ENCODE peak calls at places on chromosome 5, in seven cellular contexts. C is keratinocyte, R is epithelial cell of esophagus, Z is left ventricle myocardium inferior, U is SK-N-SH, O is cardiac fibroblast, S is NCI-H1092. H is an unnamed sample.

GRCh38 chr5:29462261-29462660 is 1731.2 kb upstream of the CDH6 start:
- DNase-seq in R (no peak), O (no peak), S (no peak), C (no peak), Z (no peak), U (no peak), H (no peak)

GRCh38 chr5:310941-311434 is 10.5 kb upstream of the AHRR start:
- DNase-seq in C (no peak), R (no peak), O (peak; percentile 47), S (no peak), U (no peak), Z (no peak), H (no peak)

GRCh38 chr5:111707624-111708165 is 49.3 kb downstream of the NREP start:
- DNase-seq in Z (no peak), S (no peak), C (no peak), R (peak; percentile 63), U (no peak), O (no peak), H (no peak)

GRCh38 chr5:78162253-78162862 is 132.1 kb downstream of the AP3B1 start:
- DNase-seq in C (no peak), S (peak; percentile 2), U (peak; percentile 37), Z (no peak), R (peak; percentile 37), O (peak; percentile 65), H (peak; percentile 49)

GRCh38 chr5:146240951-146241350 is 37.5 kb downstream of the RBM27 start:
- DNase-seq in O (peak; percentile 2), C (no peak), R (no peak), U (no peak), Z (no peak), S (no peak), H (no peak)

GRCh38 chr5:53820802-53821171 is 260.3 kb downstream of the NDUFS4 start:
- DNase-seq in O (no peak), Z (no peak), S (no peak), R (peak; percentile 18), C (peak; percentile 2), U (no peak), H (no peak)

GRCh38 chr5:96962540-96962991 is 26.7 kb downstream of the LNPEP start:
- DNase-seq in Z (no peak), U (no peak), O (no peak), C (no peak), R (no peak), S (no peak), H (no peak)

GRCh38 chr5:142009886-142010285 is 2.9 kb downstream of the GNPDA1 start:
- DNase-seq in U (no peak), R (no peak), S (no peak), O (no peak), C (no peak), Z (no peak), H (no peak)

GRCh38 chr5:141430332-141431113 is at the start of gene PCDHGA12:
- DNase-seq in Z (peak; percentile 50), O (peak; percentile 96), C (peak; percentile 28), R (peak; percentile 77), U (no peak), S (no peak), H (no peak)

GRCh38 chr5:10453564-10453963 is 11.9 kb downstream of the ROPN1L start:
- DNase-seq in U (no peak), C (peak; percentile 28), R (peak; percentile 53), S (no peak), O (peak; percentile 39), Z (no peak), H (no peak)

GRCh38 chr5:29051509-29051908 is 2013.1 kb upstream of the CDH9 start:
- DNase-seq in R (no peak), Z (no peak), C (no peak), O (no peak), S (no peak), U (no peak), H (no peak)

GRCh38 chr5:133457439-133457838 is 154.9 kb downstream of the FSTL4 start:
- DNase-seq in U (no peak), Z (no peak), O (no peak), C (no peak), R (no peak), S (no peak), H (no peak)

GRCh38 chr5:10354048-10354872 is 765 bp downstream of the MARCHF6 start:
- DNase-seq in O (peak; percentile 60), S (no peak), Z (peak; percentile 33), R (peak; percentile 36), C (no peak), U (no peak), H (peak; percentile 68)

GRCh38 chr5:131304414-131304813 is 40.6 kb downstream of the CDC42SE2 start:
- DNase-seq in Z (no peak), C (no peak), U (peak; percentile 38), R (no peak), O (no peak), S (no peak), H (no peak)

GRCh38 chr5:96790851-96791513 is 16.8 kb downstream of the ERAP1 start:
- DNase-seq in Z (no peak), S (no peak), R (peak; percentile 36), U (no peak), C (no peak), O (peak; percentile 36), H (no peak)

GRCh38 chr5:91378683-91379601 is 4.2 kb downstream of the ARRDC3 start:
- DNase-seq in O (no peak), C (no peak), R (no peak), U (no peak), S (no peak), Z (no peak), H (no peak)

H was measured in BE2C.